ENCODE peak calls at places on chromosomes 7 and 10, in ten cellular contexts. V, J, F, H, S, C, N, B, G and I are unnamed samples. For H3K4me1, the result is how much of the 10 kb centered on the place peaks cover.

GRCh38 chr7:145497911-145498525 is 618.6 kb upstream of the CNTNAP2 start:
- DNase-seq in V (no peak), J (no peak), F (no peak), H (no peak), S (no peak), C (no peak), N (no peak), B (no peak), G (no peak), I (peak)

GRCh38 chr10:8033812-8034665 is 20.4 kb upstream of the GATA3 start:
- DNase-seq in V (no peak), J (no peak), F (no peak), H (no peak), S (no peak), C (no peak), N (no peak), B (no peak), G (peak), I (no peak)

GRCh38 chr10:8375137-8375536 is 320.6 kb downstream of the GATA3 start:
- DNase-seq in V (no peak), J (no peak), F (no peak), H (no peak), S (no peak), C (no peak), N (no peak), B (no peak), G (no peak), I (no peak)

GRCh38 chr7:138668946-138669345 is 32.2 kb downstream of the SVOPL start:
- DNase-seq in V (no peak), J (no peak), F (no peak), H (no peak), S (no peak), C (no peak), N (no peak), B (no peak), G (no peak), I (no peak)

GRCh38 chr10:132094581-132095234 is 29.0 kb downstream of the JAKMIP3 start:
- DNase-seq in V (peak), J (no peak), F (peak), H (no peak), S (no peak), C (peak), N (peak), B (no peak), G (peak), I (no peak)

GRCh38 chr10:31083765-31084184 is 52.1 kb upstream of the ZNF438 start:
- DNase-seq in V (peak), J (peak), F (peak), H (no peak), S (peak), C (peak), N (peak), B (no peak), G (peak), I (peak)

GRCh38 chr10:26737730-26738129 is 40.2 kb downstream of the PDSS1 start:
- DNase-seq in V (no peak), J (no peak), F (peak), H (no peak), S (no peak), C (no peak), N (no peak), B (no peak), G (no peak), I (peak)

GRCh38 chr7:35253680-35254495 is at the start of gene TBX20:
- DNase-seq in V (peak), J (no peak), F (no peak), H (peak), S (peak), C (peak), N (peak), B (no peak), G (peak), I (peak)

GRCh38 chr7:128459394-128459878 is 3.8 kb downstream of the HILPDA start:
- DNase-seq in V (peak), J (peak), F (peak), H (no peak), S (peak), C (peak), N (peak), B (peak), G (peak), I (peak)

GRCh38 chr10:45580781-45581496 is 91.6 kb downstream of the ZFAND4 start:
- DNase-seq in V (no peak), J (no peak), F (no peak), H (no peak), S (peak), C (no peak), N (no peak), B (no peak), G (peak), I (no peak)

GRCh38 chr7:27678617-27679260 is 16.1 kb upstream of the HIBADH start:
- DNase-seq in V (no peak), J (no peak), F (peak), H (no peak), S (no peak), C (no peak), N (no peak), B (no peak), G (no peak), I (peak)

GRCh38 chr10:132054564-132054963 is 11.2 kb upstream of the JAKMIP3 start:
- DNase-seq in V (no peak), J (no peak), F (no peak), H (peak), S (no peak), C (no peak), N (no peak), B (no peak), G (peak), I (no peak)

GRCh38 chr10:667096-667495 is 22.4 kb downstream of the DIP2C start:
- DNase-seq in V (no peak), J (no peak), F (no peak), H (no peak), S (peak), C (no peak), N (peak), B (no peak), G (peak), I (no peak)

GRCh38 chr7:157129907-157130460 is 8.7 kb upstream of the UBE3C start:
- DNase-seq in V (no peak), J (no peak), F (no peak), H (no peak), S (no peak), C (peak), N (no peak), B (no peak), G (no peak), I (no peak)

GRCh38 chr10:104347295-104348045 is 6.2 kb upstream of the CFAP58 start:
- DNase-seq in V (no peak), J (no peak), F (no peak), H (no peak), S (no peak), C (no peak), N (no peak), B (no peak), G (no peak), I (no peak)

GRCh38 chr10:49395741-49396665 is at the start of gene DRGX:
- DNase-seq in V (no peak), J (no peak), F (no peak), H (no peak), S (no peak), C (no peak), N (no peak), B (no peak), G (peak), I (no peak)

GRCh38 chr10:90890347-90890746 is 18.6 kb downstream of the RPP30 start:
- DNase-seq in V (no peak), J (no peak), F (no peak), H (no peak), S (no peak), C (no peak), N (no peak), B (no peak), G (no peak), I (peak)

GRCh38 chr7:70669859-70670258 is 462.1 kb upstream of the GALNT17 start:
- DNase-seq in V (no peak), J (no peak), F (no peak), H (no peak), S (no peak), C (no peak), N (no peak), B (no peak), G (no peak), I (no peak)

GRCh38 chr10:43237128-43237527 is 29.7 kb downstream of the RASGEF1A start:
- DNase-seq in V (no peak), J (no peak), F (no peak), H (no peak), S (peak), C (no peak), N (peak), B (peak), G (peak), I (no peak)

GRCh38 chr7:110386914-110387313 is 704.0 kb upstream of the LRRN3 start:
- DNase-seq in V (peak), J (peak), F (peak), H (no peak), S (no peak), C (no peak), N (peak), B (no peak), G (no peak), I (peak)

GRCh38 chr7:81111358-81111757 is 192.5 kb upstream of the SEMA3C start:
- DNase-seq in V (no peak), J (peak), F (peak), H (no peak), S (no peak), C (no peak), N (peak), B (no peak), G (no peak), I (peak)

GRCh38 chr10:130301026-130301892 is 165.1 kb downstream of the GLRX3 start:
- DNase-seq in V (no peak), J (no peak), F (no peak), H (no peak), S (no peak), C (no peak), N (no peak), B (no peak), G (no peak), I (peak)

GRCh38 chr10:72277996-72278667 is 4.4 kb downstream of the DDIT4 start:
- DNase-seq in V (no peak), J (no peak), F (peak), H (no peak), S (no peak), C (no peak), N (no peak), B (no peak), G (no peak), I (peak)

GRCh38 chr10:94314913-94315545 is 47.7 kb downstream of the NOC3L start:
- DNase-seq in V (no peak), J (no peak), F (no peak), H (no peak), S (no peak), C (no peak), N (no peak), B (no peak), G (peak), I (peak)

GRCh38 chr10:24762966-24763623 is 39.4 kb upstream of the ARHGAP21 start:
- DNase-seq in V (peak), J (no peak), F (peak), H (no peak), S (no peak), C (no peak), N (peak), B (no peak), G (no peak), I (peak)

GRCh38 chr7:129610709-129611245 is 743 bp upstream of the NRF1 start:
- DNase-seq in V (no peak), J (no peak), F (no peak), H (no peak), S (no peak), C (no peak), N (no peak), B (no peak), G (no peak), I (no peak)

GRCh38 chr10:116636976-116637375 is 16.2 kb downstream of the PNLIPRP2 start:
- DNase-seq in V (no peak), J (no peak), F (no peak), H (no peak), S (no peak), C (no peak), N (no peak), B (no peak), G (no peak), I (no peak)

GRCh38 chr7:130944997-130945396 is 211.0 kb upstream of the KLF14 start:
- DNase-seq in V (no peak), J (no peak), F (no peak), H (no peak), S (no peak), C (no peak), N (no peak), B (no peak), G (no peak), I (no peak)

GRCh38 chr7:130942211-130942964 is 208.4 kb upstream of the KLF14 start:
- DNase-seq in V (peak), J (no peak), F (peak), H (no peak), S (peak), C (peak), N (no peak), B (peak), G (no peak), I (peak)

GRCh38 chr7:130941322-130942210 is 207.6 kb upstream of the KLF14 start:
- DNase-seq in V (peak), J (no peak), F (peak), H (no peak), S (peak), C (peak), N (peak), B (peak), G (no peak), I (peak)

GRCh38 chr7:130943981-130944380 is 210.0 kb upstream of the KLF14 start:
- DNase-seq in V (no peak), J (no peak), F (no peak), H (no peak), S (no peak), C (no peak), N (no peak), B (no peak), G (no peak), I (peak)

GRCh38 chr7:130943336-130943901 is 209.4 kb upstream of the KLF14 start:
- DNase-seq in V (peak), J (no peak), F (peak), H (no peak), S (no peak), C (no peak), N (no peak), B (no peak), G (no peak), I (peak)
- H3K4me1 ChIP-seq in V (half or more), J (half or more), F (under half), H (under half), S (half or more), C (half or more), N (half or more), B (under half), G (under half), I (under half)

DNA sequence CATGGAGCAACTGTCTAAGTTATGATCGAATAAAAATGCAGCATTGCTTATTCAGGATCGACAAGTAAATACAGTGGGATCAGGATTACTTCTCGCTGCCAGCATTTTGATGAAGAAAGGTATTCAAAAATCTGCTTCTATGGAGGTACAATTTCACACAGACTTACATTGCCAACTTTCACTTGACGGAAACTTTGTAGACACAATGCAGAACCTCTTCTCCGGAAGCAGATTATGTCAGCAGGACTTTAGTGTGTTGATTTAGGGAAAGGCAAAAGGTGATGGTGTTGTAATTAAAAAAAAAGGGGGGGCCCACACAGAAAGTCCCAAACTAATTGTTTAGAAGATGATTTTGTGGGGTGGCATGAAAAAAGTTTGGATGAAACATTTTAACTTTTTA is 462.4 kb upstream of the KLF6 start:
- DNase-seq in V (no peak), J (no peak), F (no peak), H (no peak), S (no peak), C (no peak), N (no peak), B (no peak), G (no peak), I (no peak)
- H3K4me1 ChIP-seq in V (under half), J (under half), F (half or more), H (under half), S (under half), C (under half), N (under half), B (under half), G (under half), I (under half)

GRCh38 chr10:100742936-100743335 is 2.4 kb upstream of the PAX2 start:
- DNase-seq in V (no peak), J (no peak), F (no peak), H (no peak), S (no peak), C (no peak), N (no peak), B (no peak), G (peak), I (no peak)

GRCh38 chr10:100742067-100742771 is 3.2 kb upstream of the PAX2 start:
- DNase-seq in V (no peak), J (no peak), F (no peak), H (no peak), S (no peak), C (no peak), N (no peak), B (no peak), G (peak), I (no peak)

GRCh38 chr10:100740476-100741341 is 4.7 kb upstream of the PAX2 start:
- DNase-seq in V (no peak), J (no peak), F (no peak), H (no peak), S (no peak), C (no peak), N (no peak), B (no peak), G (peak), I (no peak)

GRCh38 chr10:100739516-100740368 is 5.6 kb upstream of the PAX2 start:
- DNase-seq in V (peak), J (no peak), F (no peak), H (no peak), S (no peak), C (no peak), N (no peak), B (no peak), G (peak), I (no peak)

GRCh38 chr10:100741386-100742066 is 3.9 kb upstream of the PAX2 start:
- DNase-seq in V (no peak), J (no peak), F (no peak), H (no peak), S (no peak), C (no peak), N (no peak), B (no peak), G (peak), I (no peak)
- H3K4me1 ChIP-seq in V (under half), J (under half), F (under half), H (under half), S (half or more), C (half or more), N (under half), B (under half), G (under half), I (under half)

DNA sequence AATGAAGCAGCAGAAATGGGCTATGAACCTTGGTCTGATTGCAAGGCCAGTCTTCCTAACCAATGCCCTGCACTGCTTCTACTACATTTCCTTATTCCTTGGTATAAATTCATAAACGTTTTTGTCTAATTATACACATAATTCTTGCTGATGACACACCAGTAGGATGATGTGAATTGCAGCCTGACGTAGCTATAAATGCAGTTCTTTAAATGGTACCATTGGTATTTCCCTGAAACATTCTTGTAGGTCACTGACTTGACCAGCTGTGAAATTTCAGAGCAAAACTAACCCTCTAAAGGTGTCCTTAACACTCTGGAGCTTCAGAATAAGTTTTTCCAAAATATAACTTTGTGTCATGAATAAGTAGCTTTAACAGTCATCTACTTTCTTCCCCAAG is 50.8 kb downstream of the IFIT5 start:
- DNase-seq in V (no peak), J (no peak), F (no peak), H (no peak), S (no peak), C (no peak), N (no peak), B (no peak), G (no peak), I (no peak)
- H3K4me1 ChIP-seq in V (under half), J (under half), F (under half), H (under half), S (under half), C (under half), N (under half), B (under half), G (under half), I (under half)

GRCh38 chr10:114379631-114380041 is 24.7 kb downstream of the AFAP1L2 start:
- DNase-seq in V (no peak), J (no peak), F (no peak), H (no peak), S (no peak), C (no peak), N (no peak), B (no peak), G (no peak), I (peak)

GRCh38 chr10:114380060-114380459 is 24.2 kb downstream of the AFAP1L2 start:
- DNase-seq in V (no peak), J (no peak), F (peak), H (no peak), S (no peak), C (peak), N (no peak), B (no peak), G (no peak), I (no peak)

GRCh38 chr10:114375082-114375481 is 29.2 kb downstream of the AFAP1L2 start:
- DNase-seq in V (no peak), J (no peak), F (no peak), H (no peak), S (no peak), C (no peak), N (no peak), B (no peak), G (no peak), I (peak)

GRCh38 chr10:114374141-114374791 is 30.0 kb downstream of the AFAP1L2 start:
- DNase-seq in V (no peak), J (no peak), F (no peak), H (peak), S (peak), C (no peak), N (no peak), B (peak), G (no peak), I (peak)

GRCh38 chr10:114376523-114376922 is 27.8 kb downstream of the AFAP1L2 start:
- DNase-seq in V (no peak), J (no peak), F (no peak), H (no peak), S (no peak), C (no peak), N (no peak), B (no peak), G (no peak), I (no peak)
- H3K4me1 ChIP-seq in V (half or more), J (under half), F (under half), H (under half), S (under half), C (under half), N (half or more), B (under half), G (under half), I (under half)

DNA sequence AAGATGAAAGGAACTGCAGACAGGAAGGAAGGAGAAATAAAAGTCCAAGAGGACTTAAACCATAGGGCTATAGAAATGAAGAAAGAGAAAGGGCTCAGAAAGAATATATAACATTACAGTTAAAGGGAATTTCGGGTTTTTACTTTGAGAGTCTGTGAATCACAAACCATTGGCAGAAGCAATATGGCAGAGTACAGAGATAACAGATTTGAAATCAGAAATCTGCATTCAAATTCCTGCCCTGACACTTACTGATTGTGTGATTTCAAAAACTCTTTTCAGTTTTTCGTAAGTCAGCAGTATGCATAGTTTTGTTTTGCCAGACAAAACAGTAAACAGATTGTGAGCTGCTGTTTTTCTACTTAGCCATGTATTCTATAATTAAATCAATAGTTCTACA is 8.2 kb downstream of the JMJD1C start:
- DNase-seq in V (no peak), J (no peak), F (no peak), H (no peak), S (no peak), C (no peak), N (no peak), B (no peak), G (no peak), I (no peak)
- H3K4me1 ChIP-seq in V (under half), J (under half), F (under half), H (under half), S (under half), C (under half), N (under half), B (under half), G (under half), I (under half)

DNA sequence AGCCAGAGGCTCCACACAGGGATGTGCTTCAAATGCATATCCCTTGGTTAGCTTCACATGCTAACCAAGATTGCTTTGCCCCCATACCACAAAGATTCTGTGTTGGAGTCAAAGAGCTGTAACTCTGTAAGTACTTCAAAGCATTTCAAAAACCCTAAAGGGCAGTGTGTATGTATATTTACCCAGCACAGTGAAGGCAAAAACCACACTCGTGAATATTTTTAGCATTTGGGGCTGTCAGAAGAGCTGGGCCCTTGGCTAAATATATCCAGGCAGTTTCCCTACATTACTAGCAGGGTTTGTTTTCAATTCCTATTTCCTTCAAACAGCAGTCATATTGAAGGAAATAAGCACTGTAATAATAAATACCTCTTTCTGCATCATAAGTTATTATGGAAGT is 84.2 kb upstream of the STEAP1B start:
- DNase-seq in V (no peak), J (no peak), F (no peak), H (no peak), S (no peak), C (no peak), N (no peak), B (no peak), G (no peak), I (no peak)
- H3K4me1 ChIP-seq in V (under half), J (under half), F (under half), H (under half), S (under half), C (under half), N (under half), B (under half), G (under half), I (under half)

GRCh38 chr10:95392250-95392584 is 101.4 kb upstream of the PDLIM1 start:
- DNase-seq in V (no peak), J (no peak), F (no peak), H (no peak), S (no peak), C (no peak), N (no peak), B (no peak), G (no peak), I (no peak)
- H3K4me1 ChIP-seq in V (under half), J (under half), F (under half), H (under half), S (half or more), C (half or more), N (under half), B (under half), G (under half), I (under half)